ENCODE peak calls at places on chromosome 15, in four cellular contexts. M is Right ventricle myocardium superior, F is natural killer cell, G is iPS DF 19.7. C is an unnamed sample.

GRCh38 chr15:24659622-24660021 is 16.0 kb upstream of the NPAP1 start:
- DNase-seq in F (no peak), G (no peak), M (no peak), C (no peak)

GRCh38 chr15:40420793-40421192 is 15.2 kb downstream of the IVD start:
- DNase-seq in G (no peak), F (no peak), M (no peak), C (no peak)

GRCh38 chr15:48472756-48473155 is 141.5 kb downstream of the DUT start:
- DNase-seq in F (no peak), G (no peak), M (no peak), C (no peak)

GRCh38 chr15:48803877-48804276 is 7.0 kb downstream of the CEP152 start:
- DNase-seq in F (no peak), M (no peak), G (no peak), C (no peak)

GRCh38 chr15:86505951-86506350 is 426.3 kb downstream of the AGBL1 start:
- DNase-seq in M (no peak), F (no peak), G (no peak), C (no peak)

GRCh38 chr15:42693496-42693895 is 43.4 kb downstream of the CDAN1 start:
- DNase-seq in M (no peak), F (no peak), G (no peak), C (no peak)

GRCh38 chr15:57873564-57874209 is 167.2 kb downstream of the POLR2M start:
- DNase-seq in F (no peak), M (no peak), G (no peak), C (no peak)

GRCh38 chr15:101808201-101808600 is 3.8 kb upstream of the OR4F15 start:
- DNase-seq in M (no peak), G (no peak), F (no peak), C (no peak)

GRCh38 chr15:73872370-73872769 is 994 bp upstream of the TBC1D21 start:
- DNase-seq in G (no peak), F (no peak), M (no peak), C (no peak)

GRCh38 chr15:84863480-84864428 is 20.7 kb upstream of the SLC28A1 start:
- DNase-seq in M (no peak), G (no peak), F (no peak), C (no peak)

GRCh38 chr15:40380636-40381035 is 1.9 kb upstream of the KNSTRN start:
- DNase-seq in F (no peak), G (no peak), M (no peak), C (no peak)

GRCh38 chr15:70259030-70259424 is 161.3 kb upstream of the TLE3 start:
- DNase-seq in G (no peak), M (peak), F (peak), C (no peak)

GRCh38 chr15:39432007-39432406 is 148.9 kb upstream of the THBS1 start:
- DNase-seq in M (no peak), F (no peak), G (no peak), C (no peak)

GRCh38 chr15:32668942-32669341 is 27.4 kb downstream of the SCG5 start:
- DNase-seq in F (no peak), G (peak), M (no peak), C (peak)

GRCh38 chr15:96330450-96331140 is at the start of gene NR2F2:
- DNase-seq in G (no peak), M (peak), F (peak), C (peak)

GRCh38 chr15:97652700-97653167 is 307.8 kb upstream of the ARRDC4 start:
- DNase-seq in G (no peak), M (no peak), F (no peak), C (peak)

GRCh38 chr15:40301467-40302179 is 6.1 kb downstream of the PLCB2 start:
- DNase-seq in M (no peak), F (no peak), G (peak), C (no peak)

GRCh38 chr15:58355352-58355964 is 76.3 kb upstream of the LIPC start:
- DNase-seq in M (no peak), F (no peak), G (no peak), C (no peak)

GRCh38 chr15:69974321-69974720 is 123.4 kb downstream of the TLE3 start:
- DNase-seq in M (no peak), G (no peak), F (no peak), C (no peak)

GRCh38 chr15:66960519-66960918 is 104.9 kb upstream of the SMAD3 start:
- DNase-seq in F (no peak), G (no peak), M (no peak), C (no peak)

GRCh38 chr15:59299919-59300617 is 72.6 kb downstream of the MYO1E start:
- DNase-seq in M (peak), G (no peak), F (peak), C (no peak)

GRCh38 chr15:68791431-68792283 is 29.0 kb downstream of the ANP32A start:
- DNase-seq in G (no peak), F (peak), M (no peak), C (no peak)

GRCh38 chr15:40756938-40757337 is 1.9 kb upstream of the RMDN3 start:
- DNase-seq in M (no peak), G (no peak), F (no peak), C (no peak)

GRCh38 chr15:75051161-75051560 is 27.8 kb downstream of the PPCDC start:
- DNase-seq in G (no peak), M (no peak), F (no peak), C (no peak)

GRCh38 chr15:36658905-36659304 is 79.5 kb downstream of the CDIN1 start:
- DNase-seq in F (no peak), G (no peak), M (no peak), C (no peak)

GRCh38 chr15:90062729-90063684 is 39.3 kb downstream of the IDH2 start:
- DNase-seq in G (no peak), M (no peak), F (no peak), C (no peak)

GRCh38 chr15:63381301-63382192 is at the start of gene CA12:
- DNase-seq in M (peak), F (no peak), G (no peak), C (peak)